ENCODE peak calls at places on chromosome 21, in five cellular contexts. Y, R, E, M and X are unnamed samples.

GRCh38 chr21:37682908-37683307 is 233.3 kb downstream of the KCNJ6 start:
- DNase-seq in Y (no peak), R (no peak), E (no peak), M (no peak), X (no peak)

GRCh38 chr21:31108969-31109368 is 70.7 kb upstream of the KRTAP19-8 start:
- DNase-seq in Y (peak; percentile 20), R (no peak), E (no peak), M (no peak), X (no peak)

GRCh38 chr21:33259995-33260394 is 6.2 kb upstream of the IL10RB start:
- DNase-seq in Y (no peak), R (no peak), E (peak; percentile 41), M (no peak), X (no peak)

GRCh38 chr21:39087976-39088370 is 95.3 kb downstream of the PSMG1 start:
- DNase-seq in Y (no peak), R (no peak), E (no peak), M (no peak), X (no peak)

GRCh38 chr21:32360401-32360981 is 32.3 kb downstream of the URB1 start:
- DNase-seq in Y (no peak), R (no peak), E (no peak), M (no peak), X (no peak)

GRCh38 chr21:34517491-34518245 is 5.7 kb upstream of the KCNE1 start:
- DNase-seq in Y (no peak), R (no peak), E (peak; percentile 44), M (peak; percentile 19), X (peak; percentile 16)

GRCh38 chr21:40719615-40720014 is 127.3 kb downstream of the DSCAM start:
- DNase-seq in Y (no peak), R (no peak), E (no peak), M (no peak), X (no peak)

GRCh38 chr21:36966846-36967657 is 583 bp upstream of the HLCS start:
- DNase-seq in Y (no peak), R (no peak), E (no peak), M (peak; percentile 31), X (no peak)

GRCh38 chr21:15077529-15077928 is 12.7 kb upstream of the NRIP1 start:
- DNase-seq in Y (no peak), R (no peak), E (no peak), M (no peak), X (no peak)

GRCh38 chr21:38286739-38287426 is 30.1 kb downstream of the KCNJ15 start:
- DNase-seq in Y (no peak), R (no peak), E (no peak), M (no peak), X (no peak)

GRCh38 chr21:28207776-28208175 is 784.9 kb downstream of the LTN1 start:
- DNase-seq in Y (peak; percentile 83), R (no peak), E (no peak), M (no peak), X (no peak)

GRCh38 chr21:17731554-17731953 is 87.6 kb downstream of the C21orf91 start:
- DNase-seq in Y (no peak), R (no peak), E (no peak), M (no peak), X (no peak)

GRCh38 chr21:38273745-38274544 is 17.2 kb downstream of the KCNJ15 start:
- DNase-seq in Y (peak; percentile 74), R (no peak), E (no peak), M (no peak), X (no peak)

GRCh38 chr21:33901421-33902288 is 13.9 kb downstream of the ATP5PO start:
- DNase-seq in Y (peak; percentile 67), R (peak; percentile 64), E (peak; percentile 20), M (peak; percentile 71), X (no peak)

GRCh38 chr21:28445081-28445830 is 547.4 kb downstream of the LTN1 start:
- DNase-seq in Y (peak; percentile 91), R (no peak), E (no peak), M (no peak), X (no peak)

GRCh38 chr21:37044643-37045042 is 28.2 kb downstream of the PIGP start:
- DNase-seq in Y (no peak), R (no peak), E (no peak), M (no peak), X (no peak)

GRCh38 chr21:34574984-34575529 is 39.9 kb downstream of the RCAN1 start:
- DNase-seq in Y (no peak), R (no peak), E (no peak), M (no peak), X (no peak)

GRCh38 chr21:33377221-33377620 is 26.0 kb upstream of the IFNGR2 start:
- DNase-seq in Y (no peak), R (no peak), E (no peak), M (no peak), X (no peak)

GRCh38 chr21:26842300-26842699 is 2.9 kb downstream of the ADAMTS1 start:
- DNase-seq in Y (peak; percentile 64), R (no peak), E (no peak), M (no peak), X (no peak)

GRCh38 chr21:16195476-16195875 is 465.7 kb downstream of the USP25 start:
- DNase-seq in Y (peak; percentile 70), R (no peak), E (no peak), M (no peak), X (peak; percentile 39)

GRCh38 chr21:27423073-27423472 is 456.2 kb upstream of the ADAMTS5 start:
- DNase-seq in Y (peak; percentile 95), R (no peak), E (no peak), M (no peak), X (no peak)

GRCh38 chr21:33924766-33925100 is 9.1 kb upstream of the ATP5PO start:
- DNase-seq in Y (no peak), R (no peak), E (no peak), M (no peak), X (no peak)

GRCh38 chr21:26169611-26170470 is 729 bp downstream of the APP start:
- DNase-seq in Y (peak; percentile 65), R (peak; percentile 60), E (no peak), M (no peak), X (peak; percentile 58)

GRCh38 chr21:29664615-29665014 is 275.2 kb downstream of the GRIK1 start:
- DNase-seq in Y (no peak), R (no peak), E (no peak), M (no peak), X (no peak)

GRCh38 chr21:39094847-39095525 is 88.3 kb downstream of the PSMG1 start:
- DNase-seq in Y (peak; percentile 93), R (no peak), E (peak; percentile 99), M (peak; percentile 54), X (peak; percentile 88)

GRCh38 chr21:32917392-32918135 is 108.2 kb upstream of the OLIG2 start:
- DNase-seq in Y (no peak), R (no peak), E (no peak), M (no peak), X (no peak)

GRCh38 chr21:31184462-31184861 is 146.2 kb upstream of the KRTAP19-8 start:
- DNase-seq in Y (no peak), R (no peak), E (no peak), M (no peak), X (no peak)

GRCh38 chr21:37045139-37045538 is 27.7 kb downstream of the PIGP start:
- DNase-seq in Y (no peak), R (no peak), E (no peak), M (no peak), X (no peak)

GRCh38 chr21:39153842-39154241 is 29.4 kb downstream of the PSMG1 start:
- DNase-seq in Y (no peak), R (no peak), E (no peak), M (no peak), X (no peak)

GRCh38 chr21:42722153-42722552 is 68.7 kb downstream of the PDE9A start:
- DNase-seq in Y (no peak), R (no peak), E (no peak), M (no peak), X (no peak)
- TF ChIP-seq BHLHE40 in Y (no peak), R (no peak), E (no peak), M (no peak), X (no peak)

GRCh38 chr21:35635994-35636393 is 424.3 kb downstream of the SETD4 start:
- DNase-seq in Y (no peak), R (no peak), E (no peak), M (no peak), X (no peak)

GRCh38 chr21:35632711-35633110 is 427.6 kb downstream of the SETD4 start:
- DNase-seq in Y (no peak), R (no peak), E (no peak), M (no peak), X (no peak)

GRCh38 chr21:35637431-35637830 is 422.9 kb downstream of the SETD4 start:
- DNase-seq in Y (peak; percentile 61), R (no peak), E (no peak), M (no peak), X (no peak)

GRCh38 chr21:35635261-35635660 is 425.1 kb downstream of the SETD4 start:
- DNase-seq in Y (peak; percentile 94), R (no peak), E (no peak), M (no peak), X (no peak)
- TF ChIP-seq BHLHE40 in Y (no peak), R (no peak), E (no peak), M (no peak), X (no peak)

GRCh38 chr21:44617071-44617501 is 5.2 kb downstream of the KRTAP10-8 start:
- DNase-seq in Y (no peak), R (no peak), E (no peak), M (no peak), X (no peak)

GRCh38 chr21:44616591-44616926 is 4.7 kb downstream of the KRTAP10-8 start:
- DNase-seq in Y (no peak), R (no peak), E (no peak), M (no peak), X (no peak)

GRCh38 chr21:44618504-44618903 is 6.6 kb downstream of the KRTAP10-8 start:
- DNase-seq in Y (peak; percentile 14), R (no peak), E (peak; percentile 16), M (no peak), X (no peak)

GRCh38 chr21:44619886-44620285 is 7.0 kb upstream of the KRTAP10-9 start:
- DNase-seq in Y (no peak), R (no peak), E (no peak), M (no peak), X (no peak)

GRCh38 chr21:44618909-44619308 is 7.0 kb downstream of the KRTAP10-8 start:
- DNase-seq in Y (no peak), R (no peak), E (no peak), M (no peak), X (no peak)
- TF ChIP-seq BHLHE40 in Y (no peak), R (no peak), E (no peak), M (no peak), X (no peak)

DNA sequence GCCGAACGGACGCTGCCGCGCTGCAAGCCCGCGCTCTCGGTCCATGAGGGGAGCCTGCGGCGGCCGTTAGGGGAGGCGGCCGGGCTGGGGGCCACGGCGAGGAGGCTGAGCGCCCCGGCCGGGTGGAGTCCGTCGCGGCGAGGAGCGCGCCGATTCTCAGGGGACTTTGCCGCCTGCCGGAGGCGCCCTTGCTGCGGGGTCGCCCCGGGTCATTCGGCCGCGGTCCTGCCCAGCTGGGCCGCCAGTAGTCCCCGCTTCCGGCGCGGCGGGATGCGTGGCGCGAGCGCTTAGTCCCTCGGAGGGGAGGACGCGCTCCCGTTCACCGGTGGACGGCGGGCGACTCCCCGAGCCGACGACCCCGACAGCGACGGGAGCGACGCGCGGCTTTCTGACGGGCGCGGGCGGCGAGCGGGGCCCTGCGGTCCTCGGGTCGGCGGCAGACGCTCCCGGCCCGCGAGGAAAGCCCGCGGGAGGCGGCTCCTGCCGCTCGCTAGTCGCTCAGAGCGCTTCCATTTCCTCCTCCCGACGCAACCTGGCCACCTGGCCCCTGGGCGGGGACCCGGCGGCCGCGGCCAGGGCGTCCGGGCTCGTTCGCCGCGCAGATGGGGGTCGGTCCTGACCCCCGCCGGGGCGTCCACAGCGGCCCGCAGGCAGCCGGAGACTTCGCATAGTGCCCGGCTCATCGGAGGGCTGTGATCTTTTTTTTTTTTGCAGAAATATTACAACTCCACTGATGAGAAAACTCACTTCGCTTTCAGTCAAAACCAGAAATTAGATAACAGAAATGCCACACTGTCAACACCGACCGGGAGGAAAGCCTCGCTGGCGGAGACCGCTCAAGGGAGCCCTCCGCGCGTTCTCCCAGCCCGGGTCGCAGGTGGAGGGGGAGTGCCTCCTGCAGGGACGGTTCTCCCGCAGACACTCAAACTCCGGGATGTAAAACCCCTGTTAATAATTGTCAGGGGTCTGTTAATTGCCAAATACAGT is 640 bp upstream of the ZBTB21 start:
- DNase-seq in Y (no peak), R (peak; percentile 51), E (peak; percentile 20), M (peak; percentile 57), X (peak; percentile 7)
- TF ChIP-seq BHLHE40 in Y (no peak), R (no peak), E (no peak), M (no peak), X (no peak)